ENCODE peak calls at places on chromosomes 16 and 17, in six cellular contexts. M is endodermal cell, N is GM23248, O is ovary, J is heart right ventricle, D is body of pancreas. H is an unnamed sample. For H3K36me3, the result is how much of the 10 kb centered on the place peaks cover.

GRCh38 chr17:13465678-13466077 is 136.1 kb downstream of the HS3ST3A1 start:
- DNase-seq in M (no peak), O (no peak), N (no peak), D (no peak), J (no peak), H (no peak)

GRCh38 chr17:40095944-40096791 is 4.2 kb downstream of the NR1D1 start:
- DNase-seq in N (peak), M (no peak), J (peak), D (peak), O (no peak), H (peak)

GRCh38 chr16:86398201-86398600 is 112.1 kb upstream of the FOXF1 start:
- DNase-seq in N (no peak), O (no peak), J (no peak), D (no peak), M (no peak), H (no peak)

GRCh38 chr16:59121411-59121810 is 387.3 kb upstream of the GOT2 start:
- DNase-seq in D (no peak), M (no peak), O (no peak), J (no peak), N (no peak), H (no peak)

GRCh38 chr17:64174686-64175456 is 44.9 kb upstream of the ERN1 start:
- DNase-seq in D (peak), N (peak), O (no peak), M (peak), J (no peak), H (no peak)

GRCh38 chr16:67163164-67163902 is 1.2 kb upstream of the HSF4 start:
- DNase-seq in N (no peak), D (no peak), O (peak), M (peak), J (no peak), H (peak)

GRCh38 chr16:15953477-15953876 is 4.1 kb downstream of the ABCC1 start:
- DNase-seq in O (no peak), D (no peak), N (no peak), M (no peak), J (no peak), H (no peak)

GRCh38 chr17:330993-331701 is 21.5 kb downstream of the RPH3AL start:
- DNase-seq in D (peak), N (no peak), O (peak), J (peak), M (peak), H (no peak)

GRCh38 chr17:18107971-18108370 is 585 bp upstream of the MYO15A start:
- DNase-seq in M (no peak), O (no peak), N (no peak), J (no peak), D (no peak), H (no peak)

GRCh38 chr17:81889602-81890001 is 1.8 kb downstream of the ALYREF start:
- DNase-seq in O (no peak), M (peak), D (no peak), J (no peak), N (no peak), H (peak)

GRCh38 chr17:77811521-77811920 is 147.0 kb upstream of the TNRC6C start:
- DNase-seq in O (no peak), J (no peak), N (peak), D (no peak), M (no peak), H (no peak)

GRCh38 chr17:48622857-48623256 is 3.3 kb downstream of the HOXB9 start:
- DNase-seq in N (no peak), D (no peak), M (no peak), J (no peak), O (no peak), H (no peak)

GRCh38 chr16:31880322-31880979 is 6.8 kb downstream of the ZNF267 start:
- DNase-seq in N (peak), O (no peak), D (peak), J (peak), M (no peak), H (no peak)

GRCh38 chr16:80751167-80751566 is 53.2 kb downstream of the CDYL2 start:
- DNase-seq in D (no peak), N (peak), O (no peak), M (no peak), J (no peak), H (peak)

GRCh38 chr17:43019418-43019817 is 2.8 kb downstream of the VAT1 start:
- DNase-seq in M (peak), N (peak), J (no peak), O (no peak), D (no peak), H (no peak)

GRCh38 chr17:79330229-79330628 is 255.6 kb downstream of the ENGASE start:
- DNase-seq in J (no peak), M (no peak), D (no peak), N (no peak), O (no peak), H (no peak)

GRCh38 chr17:64318068-64318467 is 55.0 kb upstream of the TEX2 start:
- DNase-seq in M (no peak), N (no peak), O (no peak), J (no peak), D (no peak), H (no peak)

GRCh38 chr16:80631581-80631980 is 90.8 kb downstream of the DYNLRB2 start:
- DNase-seq in O (no peak), J (no peak), N (peak), D (no peak), M (no peak), H (no peak)

GRCh38 chr17:40191237-40192208 is 14.3 kb downstream of the RAPGEFL1 start:
- DNase-seq in J (peak), N (peak), M (peak), O (peak), D (peak), H (peak)

GRCh38 chr17:22090263-22090935 is 398.1 kb downstream of the KCNJ18 start:
- DNase-seq in M (no peak), N (no peak), D (no peak), O (no peak), J (no peak), H (no peak)

GRCh38 chr16:82603784-82604411 is 22.9 kb upstream of the CDH13 start:
- DNase-seq in J (peak), N (peak), O (no peak), D (peak), M (peak), H (peak)

GRCh38 chr17:31310877-31311276 is 3.0 kb downstream of the EVI2B start:
- DNase-seq in M (no peak), J (no peak), O (no peak), D (no peak), N (no peak), H (no peak)

DNA sequence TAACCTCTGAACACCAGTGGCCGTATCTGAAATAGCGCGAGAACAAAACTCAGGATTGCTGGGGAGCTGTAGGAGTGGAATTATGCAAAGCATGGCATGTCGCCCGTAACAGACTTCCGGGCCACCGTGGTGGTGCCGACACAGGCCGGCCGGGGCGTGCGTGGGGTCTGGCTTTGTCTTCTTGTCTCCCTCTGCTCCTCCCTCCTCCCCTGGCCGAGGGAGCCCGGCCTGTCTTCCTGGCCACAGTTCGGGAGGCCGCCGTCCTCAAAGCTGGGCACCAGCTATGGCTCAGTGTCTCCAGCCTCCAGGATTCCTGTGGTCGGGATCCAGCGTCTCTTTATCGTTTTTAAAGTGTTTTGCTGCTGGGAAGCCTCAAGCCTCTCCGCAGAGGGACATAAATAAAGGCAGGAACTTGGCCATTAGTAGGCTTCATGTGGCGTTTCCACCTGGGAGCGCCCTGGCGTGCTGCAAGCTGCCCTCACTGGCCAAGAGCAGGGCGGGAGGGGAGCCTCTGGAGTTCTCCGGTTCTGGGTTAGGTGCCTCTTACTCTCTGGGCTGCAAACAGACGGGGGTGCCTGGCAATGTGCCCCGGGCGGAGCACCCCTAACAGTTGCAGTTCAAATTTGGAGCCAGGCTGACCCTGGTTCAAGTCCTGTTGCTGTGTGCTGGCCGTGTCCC is 22.0 kb upstream of the NPTX1 start:
- DNase-seq in M (no peak), N (peak), J (no peak), O (peak), D (peak), H (peak)
- H3K4me3 ChIP-seq in M (no peak), N (peak), J (peak), O (peak), D (no peak), H (no peak)

GRCh38 chr16:1450218-1450617 is 5.9 kb upstream of the CCDC154 start:
- DNase-seq in J (no peak), N (no peak), D (no peak), O (no peak), M (peak), H (peak)
- H3K36me3 ChIP-seq in J (under half), N (under half), D (under half), O (under half), M (under half), H (under half)

DNA sequence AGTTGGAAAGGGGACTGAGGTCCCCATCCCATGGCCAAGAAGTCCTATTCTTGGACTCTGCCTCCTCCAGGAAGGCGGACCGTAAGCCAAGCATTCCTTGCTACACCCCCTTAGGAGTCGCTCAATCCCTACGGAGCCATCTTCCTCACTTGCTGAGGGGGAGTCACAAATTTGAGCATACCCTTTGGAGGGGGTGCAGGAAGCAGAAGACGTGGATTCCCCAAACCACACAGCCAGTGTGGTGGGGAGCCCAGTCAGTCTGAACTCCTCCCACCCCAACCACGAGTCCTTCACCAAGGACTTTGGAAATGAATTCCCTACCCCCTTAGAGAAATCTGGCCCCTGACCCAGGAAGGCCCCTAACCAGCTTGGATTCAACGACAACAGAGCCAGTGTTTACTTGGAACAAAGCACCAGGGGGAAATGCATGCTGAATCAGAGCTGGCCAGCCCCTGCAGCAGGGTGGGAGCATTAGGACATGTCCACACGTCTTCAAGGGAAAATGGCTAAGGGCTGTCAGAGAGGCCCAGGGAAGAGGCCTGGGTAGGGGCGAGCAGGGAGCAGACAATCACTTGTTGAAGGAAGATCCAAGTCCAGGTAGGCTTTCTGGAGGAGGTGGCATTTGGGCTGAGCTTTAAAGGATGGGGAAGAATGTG is 5.5 kb upstream of the TMEM92 start:
- DNase-seq in D (no peak), M (peak), N (no peak), O (peak), J (no peak), H (peak)
- H3K4me3 ChIP-seq in D (no peak), M (no peak), N (no peak), O (no peak), J (no peak), H (no peak)

GRCh38 chr17:76561799-76562268 is 22.0 kb downstream of the PRCD start:
- DNase-seq in M (no peak), J (no peak), O (no peak), D (peak), N (peak), H (no peak)

GRCh38 chr17:76560036-76560876 is 20.4 kb downstream of the PRCD start:
- DNase-seq in D (no peak), M (no peak), J (no peak), N (no peak), O (no peak), H (no peak)

GRCh38 chr17:76562734-76563148 is 22.9 kb downstream of the PRCD start:
- DNase-seq in J (no peak), O (peak), D (no peak), N (peak), M (no peak), H (no peak)

GRCh38 chr17:76560877-76561221 is 21.0 kb downstream of the PRCD start:
- DNase-seq in M (no peak), J (no peak), O (no peak), D (no peak), N (peak), H (no peak)

GRCh38 chr17:76561332-76561731 is 21.5 kb downstream of the PRCD start:
- DNase-seq in N (peak), M (no peak), J (no peak), D (no peak), O (no peak), H (no peak)
- H3K36me3 ChIP-seq in N (under half), M (half or more), J (under half), D (under half), O (under half), H (under half)

DNA sequence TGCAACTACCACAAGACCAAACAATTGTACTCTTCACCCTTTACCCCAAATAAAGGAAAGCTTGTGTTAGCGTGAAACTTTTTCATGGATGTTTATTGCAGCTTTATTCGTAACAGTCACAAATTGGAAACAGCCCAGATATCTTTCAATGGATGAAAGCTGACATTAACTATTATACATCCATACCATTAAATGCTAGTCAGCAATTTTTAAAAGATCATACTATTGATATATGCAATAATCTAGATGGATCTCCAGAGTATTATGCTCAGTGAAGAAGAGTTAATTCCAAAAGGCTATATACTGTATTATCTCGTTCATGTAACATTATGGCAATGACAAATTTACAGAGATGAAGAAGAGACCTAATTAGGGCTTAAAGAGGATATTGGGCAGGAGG is 1491.2 kb upstream of the CDH8 start:
- DNase-seq in D (no peak), O (no peak), J (no peak), N (no peak), M (no peak), H (no peak)
- H3K4me3 ChIP-seq in D (no peak), O (no peak), J (no peak), N (no peak), M (no peak), H (no peak)

GRCh38 chr16:76729525-76729924 is 452.3 kb downstream of the CNTNAP4 start:
- DNase-seq in J (no peak), N (no peak), D (no peak), O (no peak), M (peak), H (no peak)
- H3K36me3 ChIP-seq in J (under half), N (under half), D (under half), O (under half), M (under half), H (under half)

GRCh38 chr16:52450241-52450640 is 96.7 kb downstream of the TOX3 start:
- DNase-seq in O (no peak), D (no peak), N (no peak), M (no peak), J (no peak), H (no peak)
- H3K4me3 ChIP-seq in O (no peak), D (no peak), N (no peak), M (no peak), J (no peak), H (no peak)

GRCh38 chr17:7512105-7512504 is 27.9 kb downstream of the POLR2A start:
- DNase-seq in N (no peak), D (no peak), J (no peak), O (no peak), M (no peak), H (no peak)

GRCh38 chr17:7509937-7510336 is 25.8 kb downstream of the POLR2A start:
- DNase-seq in N (no peak), O (no peak), D (no peak), J (no peak), M (no peak), H (no peak)

GRCh38 chr17:7512824-7513540 is 28.8 kb downstream of the POLR2A start:
- DNase-seq in J (no peak), N (no peak), M (no peak), D (no peak), O (no peak), H (no peak)

GRCh38 chr17:7508846-7509245 is 24.7 kb downstream of the POLR2A start:
- DNase-seq in O (no peak), M (no peak), N (no peak), D (no peak), J (no peak), H (no peak)

DNA sequence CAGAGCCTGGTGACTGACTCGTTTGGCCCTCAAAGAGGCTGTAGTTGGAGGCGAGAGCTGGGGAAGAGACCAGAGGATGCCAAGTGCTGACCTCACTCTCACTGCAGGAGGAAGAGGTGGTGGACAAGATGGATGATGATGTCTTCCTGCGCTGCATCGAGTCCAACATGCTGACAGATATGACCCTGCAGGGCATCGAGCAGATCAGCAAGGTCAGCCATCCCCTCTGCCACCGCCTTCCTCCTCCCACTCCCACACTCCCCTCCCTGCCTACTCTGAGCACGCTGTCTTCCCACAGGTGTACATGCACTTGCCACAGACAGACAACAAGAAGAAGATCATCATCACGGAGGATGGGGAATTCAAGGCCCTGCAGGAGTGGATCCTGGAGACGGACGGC is 26.9 kb downstream of the POLR2A start:
- DNase-seq in M (no peak), O (no peak), D (no peak), J (no peak), N (peak), H (no peak)
- H3K36me3 ChIP-seq in M (half or more), O (under half), D (half or more), J (under half), N (half or more), H (half or more)

GRCh38 chr16:84650062-84650991 is 2.0 kb downstream of the KLHL36 start:
- DNase-seq in O (no peak), M (no peak), D (no peak), J (no peak), N (peak), H (no peak)
- H3K4me3 ChIP-seq in O (no peak), M (no peak), D (no peak), J (no peak), N (peak), H (no peak)

H was measured in H7.